ENCODE peak calls at places on chromosomes 12 and 14, in nine cellular contexts. J is H1, T is upper lobe of left lung, U is HCT116, L is K562, C is endothelial cell of umbilical vein, M is transverse colon, D is sigmoid colon, A is breast epithelium. O is an unnamed sample. For H3K4me1, the result is how much of the 10 kb centered on the place peaks cover.

GRCh38 chr14:64841772-64842490 is 37.8 kb downstream of the SPTB start:
- DNase-seq in J (no peak), T (no peak), U (no peak), L (peak), C (no peak), M (no peak), D (no peak), A (no peak), O (no peak)

GRCh38 chr12:9648701-9649531 is 20.6 kb upstream of the CLEC2D start:
- DNase-seq in J (no peak), T (no peak), U (no peak), L (no peak), C (peak), M (no peak), D (no peak), A (no peak), O (no peak)

GRCh38 chr12:52175411-52176350 is 16.1 kb downstream of the KRT80 start:
- DNase-seq in J (no peak), T (no peak), U (no peak), L (no peak), C (peak), M (no peak), D (no peak), A (no peak), O (no peak)

GRCh38 chr14:31024042-31024480 is 1.4 kb upstream of the AP4S1 start:
- DNase-seq in J (no peak), T (no peak), U (no peak), L (no peak), C (peak), M (no peak), D (no peak), A (no peak), O (no peak)

GRCh38 chr12:93689076-93689834 is 12.1 kb downstream of the CRADD start:
- DNase-seq in J (no peak), T (no peak), U (no peak), L (no peak), C (no peak), M (no peak), D (no peak), A (no peak), O (no peak)

GRCh38 chr14:64278458-64278857 is 15.7 kb downstream of the ESR2 start:
- DNase-seq in J (no peak), T (no peak), U (no peak), L (no peak), C (no peak), M (no peak), D (no peak), A (no peak), O (no peak)

GRCh38 chr14:77638738-77639137 is 22.3 kb upstream of the SPTLC2 start:
- DNase-seq in J (no peak), T (no peak), U (no peak), L (no peak), C (peak), M (no peak), D (no peak), A (no peak), O (no peak)

GRCh38 chr14:53786045-53786444 is 170.6 kb downstream of the BMP4 start:
- DNase-seq in J (no peak), T (no peak), U (no peak), L (no peak), C (peak), M (no peak), D (no peak), A (no peak), O (no peak)

GRCh38 chr12:62814243-62814642 is 120.7 kb downstream of the PPM1H start:
- DNase-seq in J (no peak), T (no peak), U (no peak), L (no peak), C (no peak), M (no peak), D (no peak), A (no peak), O (no peak)

GRCh38 chr12:53208877-53209463 is 1.9 kb upstream of the ITGB7 start:
- DNase-seq in J (no peak), T (no peak), U (no peak), L (no peak), C (no peak), M (no peak), D (no peak), A (no peak), O (no peak)

GRCh38 chr12:121827351-121828099 is 23.7 kb downstream of the SETD1B start:
- DNase-seq in J (no peak), T (peak), U (no peak), L (no peak), C (no peak), M (no peak), D (no peak), A (no peak), O (no peak)

GRCh38 chr14:23364164-23364571 is 804 bp downstream of the EFS start:
- DNase-seq in J (no peak), T (no peak), U (no peak), L (peak), C (no peak), M (no peak), D (no peak), A (peak), O (no peak)

GRCh38 chr12:29317556-29318363 is 63.2 kb downstream of the ERGIC2 start:
- DNase-seq in J (peak), T (no peak), U (peak), L (peak), C (peak), M (peak), D (no peak), A (no peak), O (peak)

GRCh38 chr14:105465209-105466031 is 9.2 kb upstream of the CRIP2 start:
- DNase-seq in J (no peak), T (no peak), U (no peak), L (no peak), C (no peak), M (no peak), D (no peak), A (no peak), O (no peak)

GRCh38 chr14:94341654-94342333 is 18.7 kb upstream of the SERPINA6 start:
- DNase-seq in J (no peak), T (no peak), U (no peak), L (no peak), C (no peak), M (no peak), D (no peak), A (no peak), O (no peak)

GRCh38 chr12:65420941-65421340 is 142.5 kb downstream of the MSRB3 start:
- DNase-seq in J (no peak), T (no peak), U (no peak), L (no peak), C (no peak), M (no peak), D (no peak), A (no peak), O (no peak)

GRCh38 chr14:68012861-68013260 is 193.3 kb downstream of the RAD51B start:
- DNase-seq in J (no peak), T (no peak), U (no peak), L (no peak), C (no peak), M (no peak), D (no peak), A (no peak), O (no peak)

GRCh38 chr12:111557271-111558106 is 41.6 kb downstream of the ATXN2 start:
- DNase-seq in J (no peak), T (no peak), U (no peak), L (no peak), C (no peak), M (no peak), D (no peak), A (no peak), O (no peak)

GRCh38 chr12:27434673-27435565 is 11.6 kb upstream of the SMCO2 start:
- DNase-seq in J (no peak), T (no peak), U (no peak), L (peak), C (peak), M (no peak), D (no peak), A (no peak), O (no peak)

GRCh38 chr12:104955703-104956102 is 2.4 kb downstream of the SLC41A2 start:
- DNase-seq in J (no peak), T (no peak), U (no peak), L (no peak), C (no peak), M (no peak), D (no peak), A (no peak), O (no peak)

GRCh38 chr14:59422069-59422881 is 42.9 kb downstream of the GPR135 start:
- DNase-seq in J (no peak), T (no peak), U (no peak), L (no peak), C (peak), M (no peak), D (no peak), A (no peak), O (no peak)

GRCh38 chr12:32589165-32589891 is 89.8 kb upstream of the DNM1L start:
- DNase-seq in J (no peak), T (no peak), U (no peak), L (no peak), C (no peak), M (no peak), D (no peak), A (no peak), O (no peak)

GRCh38 chr14:55005071-55005470 is 21.8 kb downstream of the WDHD1 start:
- DNase-seq in J (no peak), T (no peak), U (no peak), L (no peak), C (no peak), M (no peak), D (no peak), A (no peak), O (no peak)

GRCh38 chr12:30134229-30134628 is 350.5 kb upstream of the TMTC1 start:
- DNase-seq in J (no peak), T (no peak), U (peak), L (no peak), C (no peak), M (no peak), D (no peak), A (no peak), O (no peak)

GRCh38 chr14:23071975-23072539 is 14.7 kb upstream of the CDH24 start:
- DNase-seq in J (no peak), T (no peak), U (no peak), L (no peak), C (no peak), M (no peak), D (no peak), A (no peak), O (no peak)

GRCh38 chr12:51820721-51821422 is 27.6 kb downstream of the FIGNL2 start:
- DNase-seq in J (no peak), T (peak), U (no peak), L (peak), C (no peak), M (peak), D (no peak), A (no peak), O (peak)

DNA sequence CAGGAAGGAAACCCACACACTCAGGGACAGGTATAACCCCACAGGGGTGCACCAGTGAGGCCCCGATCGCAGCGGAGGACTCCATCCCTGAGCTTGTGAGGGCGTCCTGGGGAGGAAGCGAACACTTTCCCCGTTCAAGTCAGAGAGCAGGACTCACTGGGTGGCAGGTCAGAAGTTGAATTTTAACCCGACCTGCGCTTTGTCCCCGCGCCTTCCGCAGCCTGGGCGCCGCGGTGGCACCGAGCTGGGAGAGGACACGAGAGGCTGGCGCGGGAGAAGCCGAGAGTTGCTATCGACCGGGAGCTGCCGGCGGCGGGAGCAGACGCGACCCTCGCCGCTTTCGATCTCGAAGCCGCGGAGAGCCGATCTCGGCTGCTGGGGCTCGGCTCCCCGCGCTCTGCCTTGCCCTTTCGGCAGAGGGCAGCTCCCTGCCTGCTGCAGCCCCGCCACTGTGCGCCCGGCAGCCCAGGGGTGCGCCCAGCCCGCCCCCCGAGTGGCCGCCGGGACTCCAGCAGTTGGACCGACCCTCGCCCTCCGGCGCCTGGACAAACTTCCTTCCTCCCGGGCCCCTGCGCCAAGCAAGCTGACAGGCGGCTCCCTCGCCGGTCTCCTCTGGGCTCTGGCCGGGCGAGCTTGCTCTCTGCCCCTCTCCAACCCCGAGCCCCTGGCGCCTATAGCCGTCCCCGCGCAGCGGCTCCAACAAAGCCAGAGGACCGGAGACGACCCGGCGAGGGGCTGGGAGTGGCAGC is 918 bp downstream of the LIN7A start:
- DNase-seq in J (peak), T (peak), U (peak), L (no peak), C (peak), M (peak), D (peak), A (no peak), O (peak)
- TF ChIP-seq POLR2A in J (no peak), T (no peak), U (no peak), L (no peak), C (no peak), M (no peak), D (no peak), A (no peak), O (no peak)

DNA sequence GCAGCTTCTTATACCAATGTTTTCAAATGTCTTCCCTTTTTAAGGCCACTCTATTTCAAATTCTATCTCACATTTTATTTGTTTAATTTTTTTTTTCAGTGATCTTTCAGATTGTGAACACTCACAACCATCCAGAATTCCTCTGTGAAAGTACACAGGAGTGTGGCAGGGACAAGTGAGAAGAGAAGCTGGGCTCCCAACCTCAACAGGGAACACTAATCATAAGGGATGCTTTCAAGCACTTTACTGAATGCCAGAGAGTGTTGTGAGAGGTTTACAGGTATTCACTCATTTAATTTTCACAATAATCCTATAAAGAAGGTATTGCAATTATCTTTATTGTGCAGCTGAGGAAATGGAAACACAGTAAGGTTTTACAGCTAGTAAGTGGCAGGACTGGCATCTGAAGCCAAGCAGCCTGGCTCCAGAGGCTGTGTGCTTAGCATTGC is 60.1 kb upstream of the PYGL start:
- DNase-seq in J (no peak), T (no peak), U (no peak), L (no peak), C (no peak), M (peak), D (peak), A (no peak), O (no peak)
- H3K4me1 ChIP-seq in J (under half), T (under half), U (under half), L (under half), C (under half), M (under half), D (under half), A (under half), O (under half)

DNA sequence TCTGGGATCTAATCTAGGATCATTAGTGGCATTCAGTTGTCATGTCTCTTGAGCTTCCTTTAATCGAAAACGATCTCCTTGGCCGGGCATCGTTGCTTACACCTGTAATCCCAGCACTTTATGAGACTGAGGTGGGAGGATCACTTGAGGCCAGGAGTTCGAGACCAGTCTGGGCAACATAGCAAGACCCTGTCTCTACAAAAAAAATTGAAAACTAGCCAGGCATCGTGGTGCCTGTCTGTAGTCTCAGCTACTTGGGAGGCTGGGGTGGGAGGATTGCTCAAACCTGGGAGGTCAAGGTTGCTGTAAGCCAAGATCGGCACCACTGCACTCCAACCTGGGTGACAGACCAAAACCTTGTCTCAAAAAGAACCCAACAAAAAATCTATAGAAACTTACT is 9.0 kb downstream of the PUS1 start:
- DNase-seq in J (no peak), T (no peak), U (no peak), L (no peak), C (no peak), M (no peak), D (no peak), A (no peak), O (no peak)
- TF ChIP-seq POLR2AphosphoS5 in J (no peak), T (no peak), U (no peak), L (no peak), C (no peak), M (no peak), D (no peak), A (no peak), O (no peak)

DNA sequence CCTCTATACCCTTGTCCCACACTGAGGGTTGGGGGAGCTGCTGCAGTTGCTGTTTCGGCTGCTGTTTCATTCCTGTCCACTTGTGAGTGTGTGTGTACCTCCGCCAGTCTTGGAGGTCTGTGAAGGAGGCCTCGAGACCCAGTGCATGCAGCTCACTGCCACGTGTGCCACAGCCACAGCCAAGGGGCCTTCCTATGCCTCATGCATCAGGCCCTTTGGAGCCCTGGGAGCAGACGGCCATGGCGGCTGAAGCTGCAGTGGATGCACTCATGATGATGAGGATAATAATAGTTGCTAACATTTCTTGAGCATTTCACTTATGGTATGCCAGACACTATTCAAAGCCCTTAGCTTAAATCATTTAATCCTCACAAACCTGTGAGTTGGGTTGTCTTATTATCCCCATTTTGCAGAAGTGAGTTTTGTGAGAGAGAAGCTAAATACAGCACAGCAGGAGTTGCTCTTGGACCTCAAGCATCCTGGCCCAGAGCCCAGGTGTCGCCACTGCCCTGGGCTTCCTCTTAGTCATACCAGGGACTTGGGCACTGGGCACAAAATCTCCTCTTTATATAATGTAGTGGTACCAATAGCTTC is 156.6 kb downstream of the PRKCH start:
- DNase-seq in J (no peak), T (peak), U (peak), L (no peak), C (peak), M (peak), D (peak), A (peak), O (peak)
- TF ChIP-seq POLR2A in J (no peak), T (no peak), U (no peak), L (no peak), C (no peak), M (no peak), D (no peak), A (no peak), O (no peak)